ENCODE peak calls at places on chromosomes 1 and 21, in six cellular contexts. E, A, B, R, L and G are unnamed samples. For H3K27me3, the result is how much of the 10 kb centered on the place peaks cover.

GRCh38 chr1:60886793-60887331 is 195.5 kb upstream of the NFIA start:
- DNase-seq in E (no peak), B (no peak), L (no peak), R (no peak), A (no peak), G (no peak)

GRCh38 chr1:25037174-25038074 is 107.3 kb upstream of the RUNX3 start:
- DNase-seq in L (peak), E (peak), R (peak), B (peak), A (peak), G (no peak)

GRCh38 chr1:10471411-10472219 is 714 bp downstream of the DFFA start:
- DNase-seq in L (no peak), A (no peak), R (no peak), E (no peak), B (no peak), G (no peak)

GRCh38 chr1:199723557-199723956 is 304.0 kb upstream of the NR5A2 start:
- DNase-seq in L (peak), B (no peak), E (no peak), A (no peak), R (no peak), G (no peak)

GRCh38 chr1:116853680-116854191 is 56.0 kb upstream of the PTGFRN start:
- DNase-seq in R (no peak), A (peak), B (peak), E (peak), L (peak), G (no peak)

GRCh38 chr1:5504364-5504740 is 487.9 kb downstream of the NPHP4 start:
- DNase-seq in E (no peak), B (no peak), L (no peak), R (no peak), A (no peak), G (no peak)

GRCh38 chr1:3771108-3772026 is 1.2 kb upstream of the SMIM1 start:
- DNase-seq in L (no peak), R (peak), E (no peak), B (no peak), A (peak), G (no peak)

GRCh38 chr21:43304621-43305335 is 122.2 kb downstream of the SIK1 start:
- DNase-seq in E (no peak), A (no peak), R (no peak), L (no peak), B (no peak), G (no peak)

GRCh38 chr1:198465201-198466144 is 75.0 kb downstream of the ATP6V1G3 start:
- DNase-seq in E (no peak), B (no peak), L (peak), R (no peak), A (peak), G (no peak)

GRCh38 chr21:31354604-31355443 is 10.8 kb upstream of the TIAM1 start:
- DNase-seq in A (no peak), L (no peak), R (no peak), E (no peak), B (peak), G (no peak)

GRCh38 chr1:183205196-183205781 is 19.2 kb downstream of the LAMC2 start:
- DNase-seq in L (no peak), E (no peak), R (no peak), A (no peak), B (no peak), G (no peak)

GRCh38 chr1:86507935-86508582 is 38.8 kb upstream of the CLCA4 start:
- DNase-seq in A (no peak), E (peak), B (peak), R (no peak), L (peak), G (no peak)

GRCh38 chr1:202153284-202153683 is 7.1 kb downstream of the PTPN7 start:
- DNase-seq in R (no peak), A (no peak), B (no peak), L (no peak), E (no peak), G (no peak)

GRCh38 chr1:26408604-26409003 is 2.0 kb upstream of the LIN28A start:
- DNase-seq in R (peak), L (peak), E (peak), A (peak), B (no peak), G (no peak)

GRCh38 chr21:28473530-28474225 is 519.0 kb downstream of the LTN1 start:
- DNase-seq in R (no peak), E (no peak), B (no peak), L (no peak), A (no peak), G (no peak)

GRCh38 chr1:156641761-156642264 is at the start of gene BCAN:
- DNase-seq in L (no peak), B (no peak), A (no peak), E (no peak), R (peak), G (no peak)

GRCh38 chr1:14778882-14779594 is 180.6 kb downstream of the KAZN start:
- DNase-seq in L (no peak), B (peak), A (peak), R (peak), E (peak), G (no peak)

GRCh38 chr1:223792046-223792445 is 53.7 kb downstream of the TP53BP2 start:
- DNase-seq in A (no peak), B (no peak), L (no peak), E (no peak), R (no peak), G (no peak)

GRCh38 chr1:36136535-36136934 is 11.5 kb upstream of the COL8A2 start:
- DNase-seq in R (no peak), L (peak), E (peak), A (no peak), B (no peak), G (no peak)

GRCh38 chr1:10538608-10539355 is 64.0 kb downstream of the PEX14 start:
- DNase-seq in A (no peak), E (no peak), L (no peak), R (no peak), B (no peak), G (no peak)

GRCh38 chr1:78035121-78035520 is 10.6 kb upstream of the GIPC2 start:
- DNase-seq in E (no peak), L (no peak), R (no peak), A (no peak), B (no peak), G (no peak)

GRCh38 chr1:159752135-159752580 is 28.6 kb upstream of the DUSP23 start:
- DNase-seq in R (no peak), A (peak), B (no peak), L (peak), E (peak), G (no peak)

GRCh38 chr1:74083128-74083527 is 114.8 kb downstream of the LRRIQ3 start:
- DNase-seq in B (no peak), L (no peak), E (no peak), R (no peak), A (no peak), G (no peak)

GRCh38 chr1:76238094-76238551 is 163.6 kb downstream of the ST6GALNAC3 start:
- DNase-seq in R (no peak), E (no peak), B (peak), A (no peak), L (no peak), G (no peak)

GRCh38 chr1:28888915-28889314 is 25.5 kb upstream of the EPB41 start:
- DNase-seq in A (no peak), L (no peak), R (no peak), B (no peak), E (no peak), G (no peak)

GRCh38 chr1:222880586-222880985 is 65.7 kb downstream of the DISP1 start:
- DNase-seq in E (no peak), L (peak), A (no peak), R (no peak), B (peak), G (no peak)

GRCh38 chr1:156868341-156868740 is 7.7 kb downstream of the NTRK1 start:
- DNase-seq in R (no peak), B (no peak), E (no peak), L (no peak), A (no peak), G (no peak)

GRCh38 chr1:212827831-212828278 is 19.6 kb downstream of the SPATA45 start:
- DNase-seq in R (no peak), A (peak), B (no peak), L (no peak), E (no peak), G (no peak)

GRCh38 chr1:212951058-212951923 is 950 bp downstream of the VASH2 start:
- DNase-seq in R (no peak), L (no peak), A (no peak), B (no peak), E (no peak), G (no peak)

GRCh38 chr1:21901986-21902377 is 35.1 kb downstream of the HSPG2 start:
- DNase-seq in R (no peak), A (no peak), L (no peak), B (no peak), E (no peak), G (no peak)

GRCh38 chr21:43681650-43682049 is 22.3 kb downstream of the RRP1B start:
- DNase-seq in B (no peak), L (no peak), E (no peak), A (no peak), R (no peak), G (no peak)

GRCh38 chr1:201737350-201738060 is 91.5 kb upstream of the IPO9 start:
- DNase-seq in R (no peak), L (no peak), E (no peak), B (no peak), A (no peak), G (no peak)

GRCh38 chr1:30129421-30130055 is 593.8 kb downstream of the MATN1 start:
- DNase-seq in B (no peak), A (no peak), E (no peak), R (peak), L (no peak), G (no peak)

DNA sequence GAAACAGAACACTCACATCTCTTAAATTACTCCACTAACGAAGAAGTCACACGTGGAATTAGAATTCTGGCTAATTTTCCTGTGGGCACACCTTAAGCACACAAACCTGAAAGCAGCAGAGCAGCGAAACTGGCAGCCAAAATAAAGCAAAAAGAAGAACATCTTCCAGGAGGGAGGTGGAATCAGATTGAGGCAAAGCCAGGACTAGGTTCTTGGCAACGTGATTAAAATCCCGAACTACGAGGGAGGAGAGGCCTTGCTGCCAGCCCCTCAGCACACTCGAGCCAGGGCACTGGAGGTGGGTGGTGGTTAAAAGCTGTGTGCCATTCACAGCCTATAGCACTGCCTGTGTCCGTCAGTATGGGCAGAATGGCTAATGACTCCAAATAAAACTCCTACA is 58.0 kb downstream of the HIVEP3 start:
- DNase-seq in E (no peak), R (no peak), L (no peak), A (no peak), B (no peak), G (no peak)
- TF ChIP-seq POLR2AphosphoS5 in E (no peak), R (no peak), L (no peak), A (no peak), B (no peak), G (no peak)

DNA sequence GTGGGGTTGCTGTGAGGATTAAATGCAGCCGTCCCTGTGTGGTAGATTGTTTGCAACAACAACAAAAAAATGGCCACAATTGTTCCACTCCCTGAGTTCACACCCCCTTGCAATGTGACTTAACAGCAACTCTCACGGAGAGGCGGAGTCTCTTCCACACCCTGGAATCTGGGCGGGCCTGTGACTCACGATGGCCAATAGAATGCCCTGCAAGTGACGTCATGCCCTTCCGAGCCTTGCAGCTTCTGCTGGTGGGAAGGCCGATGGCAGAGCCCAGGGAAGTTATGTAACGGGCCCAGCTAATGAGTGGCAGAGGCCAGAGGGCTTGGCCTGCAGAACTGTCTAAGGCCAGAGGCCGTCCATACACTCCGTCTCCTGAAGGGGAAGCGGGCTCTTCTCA is 87.9 kb downstream of the RIPK4 start:
- DNase-seq in A (peak), E (peak), B (peak), L (peak), R (peak), G (no peak)
- TF ChIP-seq POLR2A in A (peak), E (peak), B (no peak), L (no peak), R (no peak), G (no peak)

DNA sequence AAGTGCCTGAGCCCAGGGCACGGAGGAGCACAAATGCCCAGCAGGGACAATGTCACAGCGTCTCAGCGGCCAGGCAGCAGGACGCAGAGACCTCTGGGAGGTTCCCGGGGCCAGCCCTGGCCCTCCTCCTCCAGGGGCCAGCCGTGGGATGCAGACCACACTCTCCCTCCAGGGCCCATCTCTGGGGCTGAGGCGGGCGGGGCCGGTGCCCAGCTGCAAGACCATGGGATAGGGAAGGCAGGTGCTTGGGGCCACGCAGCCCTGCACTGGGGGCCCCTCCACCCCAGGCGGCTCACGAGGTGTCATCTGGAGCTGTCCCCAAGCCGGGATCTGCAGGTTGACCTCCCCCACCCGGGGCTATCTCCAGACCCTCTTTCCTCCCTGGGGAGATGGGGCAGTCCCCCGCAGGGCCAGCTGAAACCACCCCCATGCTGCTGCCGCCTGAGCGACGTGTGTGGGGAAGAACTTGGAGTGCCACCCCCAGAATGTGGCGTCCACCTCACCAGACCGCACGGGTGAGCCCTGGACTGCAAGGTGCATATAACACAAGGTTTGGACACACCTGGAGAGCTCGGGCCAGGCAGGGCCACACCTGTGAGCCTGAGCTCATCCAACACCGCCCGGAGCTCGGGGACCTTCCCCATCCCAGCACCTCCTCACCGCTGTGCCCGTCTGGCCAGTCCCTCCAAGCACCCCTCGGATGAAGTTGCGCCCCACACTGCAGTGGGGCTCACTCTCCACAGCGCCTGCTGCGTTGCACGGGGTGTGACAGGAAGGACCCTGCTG is 4.1 kb upstream of the TTLL10 start:
- DNase-seq in E (no peak), B (no peak), R (peak), L (no peak), A (no peak), G (no peak)
- H3K27me3 ChIP-seq in E (under half), B (under half), R (half or more), L (under half), A (under half), G (under half)

GRCh38 chr21:34201441-34201838 is 128.1 kb downstream of the MRPS6 start:
- DNase-seq in E (no peak), B (no peak), L (no peak), A (no peak), R (no peak), G (no peak)
- TF ChIP-seq POLR2AphosphoS5 in E (no peak), B (no peak), L (no peak), A (no peak), R (no peak), G (no peak)

GRCh38 chr1:63367218-63368103 is at the start of gene ALG6:
- DNase-seq in R (peak), E (peak), L (peak), B (peak), A (peak), G (no peak)
- TF ChIP-seq POLR2A in R (peak), E (peak), L (peak), B (peak), A (peak), G (no peak)

GRCh38 chr1:170674239-170674638 is 10.3 kb downstream of the PRRX1 start:
- DNase-seq in B (no peak), A (no peak), L (no peak), E (no peak), R (no peak), G (no peak)
- H3K27me3 ChIP-seq in B (under half), A (under half), L (under half), E (under half), R (under half), G (under half)